ENCODE peak calls at places on chromosomes 12 and 14, in ten cellular contexts. Y is NCI-H1105; W is fibroblast of the conjunctiva; T is stimulated activated CD4-positive, alpha-beta T cell treated with anti-CD3 and anti-CD28 coated beads, Interleukin-2, amount 100 ng/mL, for 48 hours; D is CD8-positive, alpha-beta memory T cell; O is non-pigmented ciliary epithelial cell; A is AG09309; E is left lung; R is left ventricle myocardium inferior; J is NCI-H2081. V is an unnamed sample.

GRCh38 chr14:92988786-92989755 is 66.1 kb downstream of the CHGA start:
- DNase-seq in D (no peak), R (no peak), A (no peak), O (no peak), E (peak; percentile 37), T (no peak), W (no peak), J (no peak), Y (no peak), V (no peak)

GRCh38 chr12:94134226-94134795 is 14.1 kb upstream of the PLXNC1 start:
- DNase-seq in A (peak; percentile 7), R (no peak), E (no peak), O (no peak), T (peak; percentile 13), D (peak; percentile 45), Y (peak; percentile 59), J (peak; percentile 44), W (peak; percentile 65), V (peak; percentile 8)

GRCh38 chr12:3511760-3512159 is 20.8 kb downstream of the PRMT8 start:
- DNase-seq in D (no peak), W (no peak), J (no peak), Y (no peak), A (no peak), E (no peak), T (no peak), O (no peak), R (no peak), V (no peak)

GRCh38 chr14:26867171-26867757 is 269.4 kb upstream of the NOVA1 start:
- DNase-seq in T (no peak), O (no peak), Y (no peak), A (no peak), E (no peak), R (no peak), D (no peak), W (no peak), J (peak; percentile 52), V (no peak)

GRCh38 chr14:32607399-32607798 is 278.3 kb downstream of the AKAP6 start:
- DNase-seq in W (no peak), E (no peak), A (no peak), O (no peak), T (no peak), Y (no peak), D (no peak), J (no peak), R (no peak), V (no peak)

GRCh38 chr14:61608245-61609142 is 86.8 kb upstream of the HIF1A start:
- DNase-seq in R (no peak), O (no peak), T (no peak), Y (peak; percentile 97), E (no peak), D (no peak), J (peak; percentile 97), A (no peak), W (no peak), V (no peak)

GRCh38 chr14:68274722-68275121 is 455.1 kb downstream of the RAD51B start:
- DNase-seq in E (no peak), Y (no peak), T (no peak), W (no peak), A (no peak), J (no peak), R (no peak), D (no peak), O (no peak), V (no peak)

GRCh38 chr14:77390188-77390587 is 13.0 kb downstream of the SAMD15 start:
- DNase-seq in Y (no peak), O (no peak), E (no peak), A (no peak), R (no peak), T (no peak), W (no peak), D (no peak), J (no peak), V (no peak)

GRCh38 chr14:67619446-67620216 is at the start of gene ARG2:
- DNase-seq in A (peak; percentile 35), Y (peak; percentile 98), J (peak; percentile 96), R (peak; percentile 97), E (peak; percentile 100), T (peak; percentile 98), D (peak; percentile 95), W (peak; percentile 83), O (peak; percentile 55), V (peak; percentile 78)

V was measured in GDM1.